ENCODE peak calls at places on chromosomes 16 and 17, in ten cellular contexts. P is caudate nucleus; N is NCI-H1048; M is activated naive CD4-positive, alpha-beta T cell treated with anti-CD3 and anti-CD28 coated beads, Interleukin-2, amount 10 ng/mL, durations not matched to agents 7 days and 5 days; Q is activated gamma-delta T cell; F is adipocyte; G is MCF 10A; W is stimulated activated CD8-positive, alpha-beta memory T cell treated with anti-CD3 and anti-CD28 coated beads, Interleukin-7, amount 100 ng/mL, for 1 hour; H is NCI-H510A; B is CD4-positive, CD25-positive, alpha-beta regulatory T cell. R is an unnamed sample.
A peak's percentile ranks its signal among the peaks of the same experiment; 100 is the strongest.

GRCh38 chr16:49827806-49828428 is 28.0 kb downstream of the ZNF423 start:
- DNase-seq in N (no peak), Q (no peak), P (no peak), B (no peak), H (no peak), M (no peak), W (no peak), G (no peak), F (no peak), R (no peak)

GRCh38 chr17:49967621-49968379 is 1.2 kb upstream of the DLX4 start:
- DNase-seq in G (no peak), Q (no peak), W (no peak), P (no peak), F (no peak), M (no peak), B (no peak), H (no peak), N (no peak), R (no peak)

GRCh38 chr17:78493455-78494188 is 83.6 kb downstream of the DNAH17 start:
- DNase-seq in G (no peak), H (no peak), B (no peak), W (no peak), N (no peak), F (no peak), P (no peak), M (no peak), Q (no peak), R (no peak)

GRCh38 chr17:73683788-73684582 is 39.7 kb upstream of the SDK2 start:
- DNase-seq in W (no peak), H (no peak), M (no peak), B (no peak), N (no peak), P (no peak), G (no peak), Q (no peak), F (no peak), R (no peak)

GRCh38 chr16:72291531-72291981 is 119.6 kb upstream of the PMFBP1 start:
- DNase-seq in M (no peak), P (no peak), H (no peak), F (peak; percentile 91), W (no peak), N (no peak), Q (no peak), B (no peak), G (peak; percentile 89), R (peak; percentile 97)

GRCh38 chr16:78996806-78997205 is 603.7 kb downstream of the MAF start:
- DNase-seq in H (no peak), W (no peak), G (no peak), M (no peak), N (no peak), B (no peak), Q (no peak), P (no peak), F (no peak), R (no peak)

GRCh38 chr16:88387941-88388627 is 5.3 kb downstream of the ZNF469 start:
- DNase-seq in H (no peak), M (no peak), W (no peak), F (peak; percentile 60), Q (no peak), P (no peak), N (no peak), G (peak; percentile 21), B (no peak), R (no peak)

GRCh38 chr17:78351449-78352006 is 8.3 kb downstream of the SOCS3 start:
- DNase-seq in F (peak; percentile 99), Q (no peak), W (no peak), B (no peak), M (no peak), H (no peak), G (peak; percentile 99), P (peak; percentile 75), N (no peak), R (peak; percentile 98)

GRCh38 chr16:89043636-89044393 is 49.8 kb upstream of the ACSF3 start:
- DNase-seq in M (no peak), G (no peak), W (no peak), P (no peak), B (no peak), N (no peak), Q (no peak), H (no peak), F (no peak), R (no peak)

GRCh38 chr17:8324132-8324531 is 14.1 kb downstream of the ARHGEF15 start:
- DNase-seq in Q (no peak), H (no peak), B (no peak), F (no peak), W (no peak), P (no peak), G (no peak), M (no peak), N (no peak), R (no peak)

R was measured in fibroblast of mammary gland.